ENCODE peak calls at places on chromosomes 13 and 19, in seven cellular contexts. E is left ventricle myocardium inferior, Y is body of pancreas, O is heart left ventricle, B is OCI-LY7, C is BJ, G is fibroblast of lung. P is an unnamed sample.
A peak's percentile ranks its signal among the peaks of the same experiment; 100 is the strongest.

GRCh38 chr19:2495130-2495641 is 19.3 kb downstream of the GADD45B start:
- DNase-seq in E (peak; percentile 83), Y (peak; percentile 88), O (peak; percentile 92), B (no peak), C (no peak), G (peak; percentile 74), P (no peak)

GRCh38 chr13:113589251-113589960 is 4.9 kb downstream of the TFDP1 start:
- DNase-seq in E (peak; percentile 55), Y (no peak), O (peak; percentile 60), B (no peak), C (no peak), G (no peak), P (no peak)

GRCh38 chr13:31038834-31039552 is 106.5 kb downstream of the TEX26 start:
- DNase-seq in E (no peak), Y (no peak), O (no peak), B (peak; percentile 72), C (no peak), G (peak; percentile 25), P (peak; percentile 66)

GRCh38 chr19:2923510-2923909 is 21.3 kb downstream of the ZNF77 start:
- DNase-seq in E (no peak), Y (no peak), O (no peak), B (no peak), C (peak; percentile 76), G (peak; percentile 51), P (no peak)

GRCh38 chr19:4909172-4909896 is at the start of gene UHRF1:
- DNase-seq in E (no peak), Y (no peak), O (no peak), B (peak; percentile 86), C (no peak), G (no peak), P (no peak)

GRCh38 chr13:87234981-87235380 is 436.2 kb upstream of the SLITRK5 start:
- DNase-seq in E (no peak), Y (no peak), O (no peak), B (no peak), C (no peak), G (peak; percentile 76), P (peak; percentile 50)

GRCh38 chr19:996051-996838 is 4.0 kb upstream of the GRIN3B start:
- DNase-seq in E (no peak), Y (peak; percentile 52), O (no peak), B (no peak), C (no peak), G (peak; percentile 57), P (no peak)

GRCh38 chr19:40265055-40265762 is 19.9 kb downstream of the AKT2 start:
- DNase-seq in E (peak; percentile 12), Y (no peak), O (peak; percentile 25), B (no peak), C (no peak), G (no peak), P (no peak)

GRCh38 chr13:47555235-47555634 is 445.8 kb downstream of the SUCLA2 start:
- DNase-seq in E (no peak), Y (no peak), O (no peak), B (no peak), C (no peak), G (peak; percentile 6), P (no peak)

GRCh38 chr19:48218964-48219363 is 36.7 kb downstream of the CARD8 start:
- DNase-seq in E (no peak), Y (no peak), O (no peak), B (no peak), C (no peak), G (no peak), P (no peak)

GRCh38 chr13:112958127-112958989 is 10.7 kb upstream of the MCF2L start:
- DNase-seq in E (no peak), Y (no peak), O (no peak), B (no peak), C (no peak), G (no peak), P (no peak)

GRCh38 chr19:4284176-4284958 is 5.3 kb downstream of the SHD start:
- DNase-seq in E (no peak), Y (no peak), O (no peak), B (peak; percentile 64), C (no peak), G (no peak), P (no peak)

GRCh38 chr19:41839211-41839610 is 5.3 kb downstream of the LYPD4 start:
- DNase-seq in E (no peak), Y (no peak), O (no peak), B (no peak), C (no peak), G (no peak), P (no peak)

GRCh38 chr19:43738780-43739211 is 16.0 kb downstream of the SMG9 start:
- DNase-seq in E (no peak), Y (no peak), O (no peak), B (no peak), C (no peak), G (no peak), P (no peak)

GRCh38 chr13:49563513-49563912 is 21.8 kb downstream of the RCBTB1 start:
- DNase-seq in E (no peak), Y (no peak), O (no peak), B (no peak), C (no peak), G (peak; percentile 46), P (no peak)

GRCh38 chr13:65999441-65999840 is 1230.7 kb downstream of the PCDH9 start:
- DNase-seq in E (no peak), Y (no peak), O (no peak), B (no peak), C (no peak), G (no peak), P (no peak)

GRCh38 chr19:45884682-45885555 is 1.0 kb downstream of the IRF2BP1 start:
- DNase-seq in E (no peak), Y (no peak), O (peak; percentile 36), B (no peak), C (no peak), G (no peak), P (no peak)

GRCh38 chr13:49220035-49220855 is at the start of gene MLNR:
- DNase-seq in E (no peak), Y (peak; percentile 22), O (peak; percentile 51), B (no peak), C (no peak), G (peak; percentile 33), P (no peak)

GRCh38 chr13:96671073-96671472 is 323.2 kb downstream of the OXGR1 start:
- DNase-seq in E (no peak), Y (no peak), O (no peak), B (no peak), C (no peak), G (no peak), P (no peak)

GRCh38 chr19:30406220-30406944 is 34.2 kb downstream of the ZNF536 start:
- DNase-seq in E (peak; percentile 28), Y (no peak), O (peak; percentile 39), B (no peak), C (no peak), G (peak; percentile 1), P (no peak)

GRCh38 chr13:114077938-114078335 is 54.5 kb downstream of the RASA3 start:
- DNase-seq in E (no peak), Y (peak; percentile 7), O (no peak), B (no peak), C (no peak), G (peak; percentile 48), P (no peak)

GRCh38 chr13:32320528-32320927 is 5.2 kb downstream of the BRCA2 start:
- DNase-seq in E (no peak), Y (no peak), O (no peak), B (no peak), C (no peak), G (no peak), P (no peak)

GRCh38 chr19:3513198-3514140 is 7.4 kb downstream of the FZR1 start:
- DNase-seq in E (no peak), Y (peak; percentile 36), O (peak; percentile 70), B (no peak), C (no peak), G (no peak), P (no peak)

GRCh38 chr13:66208589-66208988 is 1021.5 kb downstream of the PCDH9 start:
- DNase-seq in E (no peak), Y (no peak), O (no peak), B (no peak), C (no peak), G (no peak), P (no peak)

GRCh38 chr13:99346328-99347070 is 39.3 kb upstream of the GPR183 start:
- DNase-seq in E (no peak), Y (no peak), O (no peak), B (no peak), C (no peak), G (no peak), P (no peak)

GRCh38 chr19:44820648-44821609 is 12.0 kb downstream of the BCAM start:
- DNase-seq in E (peak; percentile 79), Y (no peak), O (peak; percentile 88), B (no peak), C (no peak), G (no peak), P (no peak)

GRCh38 chr13:42707003-42707402 is 74.4 kb upstream of the FAM216B start:
- DNase-seq in E (no peak), Y (no peak), O (no peak), B (no peak), C (no peak), G (peak; percentile 70), P (no peak)
- H3K4me3 ChIP-seq in E (no peak overlapping the region), Y (no peak overlapping the region), O (no peak overlapping the region), B (no peak overlapping the region), C (no peak overlapping the region), G (no peak overlapping the region), P (no peak overlapping the region)

GRCh38 chr13:55999709-56000108 is 1141.0 kb upstream of the PRR20A start:
- DNase-seq in E (no peak), Y (no peak), O (no peak), B (no peak), C (no peak), G (no peak), P (no peak)
- TF ChIP-seq CTCF in E (no peak), Y (no peak), O (no peak), B (peak; percentile 14), C (no peak), G (no peak), P (no peak)

DNA sequence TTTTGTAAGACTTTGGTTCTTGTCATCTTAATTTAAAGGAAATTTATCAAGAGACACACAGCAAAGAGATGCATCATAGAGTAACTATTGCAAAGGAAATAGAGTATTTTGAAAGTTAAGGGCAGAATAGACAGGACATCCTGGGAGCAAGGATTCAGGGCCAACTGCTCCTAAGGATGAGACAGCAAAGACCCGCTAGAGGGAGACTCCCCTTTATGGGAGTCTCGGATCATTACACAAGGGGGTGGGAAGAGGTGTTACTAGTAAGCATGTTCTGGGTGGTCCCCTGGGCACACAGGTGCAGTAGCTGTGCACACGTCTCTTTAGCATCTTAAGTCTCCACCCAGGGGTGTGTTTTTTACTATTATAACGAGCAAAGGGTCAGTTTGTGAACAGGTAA is 9.6 kb downstream of the ZSCAN5C start:
- DNase-seq in E (no peak), Y (no peak), O (no peak), B (no peak), C (no peak), G (no peak), P (no peak)
- H3K36me3 ChIP-seq in E (no peaks in the 10 kb centered on the region), Y (no peaks in the 10 kb centered on the region), O (no peaks in the 10 kb centered on the region), B (no peaks in the 10 kb centered on the region), C (no peaks in the 10 kb centered on the region), G (no peaks in the 10 kb centered on the region), P (no peaks in the 10 kb centered on the region)

DNA sequence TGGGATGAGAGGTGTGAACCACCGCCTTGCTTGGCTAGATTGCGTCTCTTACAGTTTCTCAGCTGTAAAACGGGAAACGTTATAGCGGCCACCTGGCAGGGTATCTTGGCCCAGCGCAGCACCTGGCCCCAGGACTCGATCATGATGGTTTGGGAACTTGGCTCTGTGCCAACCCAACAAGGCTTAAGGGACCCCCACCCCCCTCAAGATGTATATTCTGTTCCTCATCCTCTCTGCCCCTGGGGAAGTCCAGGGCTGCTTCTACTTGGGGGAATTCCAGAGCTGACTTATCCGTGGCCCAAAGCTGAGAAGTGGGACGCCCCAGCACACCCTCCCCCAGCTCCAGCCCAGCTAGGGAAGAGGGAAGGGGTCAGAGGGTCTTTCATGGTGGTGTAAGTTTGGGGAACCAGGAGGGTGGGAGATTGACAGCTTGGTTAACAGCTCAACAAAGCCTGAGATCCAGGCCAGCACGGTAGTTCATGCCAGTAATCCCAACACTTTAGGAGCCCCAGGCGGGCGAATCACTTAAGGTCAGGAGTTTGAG is 695 bp downstream of the ICAM1 start:
- DNase-seq in E (no peak), Y (no peak), O (peak; percentile 30), B (peak; percentile 90), C (no peak), G (no peak), P (no peak)
- H3K4me3 ChIP-seq in E (peak overlapping the region; percentile 71), Y (no peak overlapping the region), O (peak overlapping the region; percentile 59), B (peak overlapping the region; percentile 66), C (peak overlapping the region; percentile 46), G (peak overlapping the region; percentile 26), P (peak overlapping the region; percentile 43)

P was measured in kidney epithelial cell.